ENCODE peak calls at places on chromosomes 16 and 17, in five cellular contexts. One of them, this sample, is unnamed. For H3K4me1, the result is how much of the 10 kb centered on the place peaks cover.

GRCh38 chr16:76222087-76222486 is 55.1 kb upstream of the CNTNAP4 start:
- DNase-seq in pancreas: no peak
- DNase-seq in naive thymus-derived CD4-positive, alpha-beta T cell: no peak
- DNase-seq in cardiac muscle cell: no peak
- DNase-seq in ovary: no peak
- DNase-seq in this sample: no peak

GRCh38 chr17:72445055-72445991 is 324.5 kb downstream of the SOX9 start:
- DNase-seq in cardiac muscle cell: no peak
- DNase-seq in ovary: no peak
- DNase-seq in pancreas: no peak
- DNase-seq in naive thymus-derived CD4-positive, alpha-beta T cell: no peak
- DNase-seq in this sample: no peak

GRCh38 chr17:58974354-58974753 is 132.3 kb downstream of the TRIM37 start:
- DNase-seq in naive thymus-derived CD4-positive, alpha-beta T cell: no peak
- DNase-seq in cardiac muscle cell: no peak
- DNase-seq in pancreas: no peak
- DNase-seq in ovary: no peak
- DNase-seq in this sample: no peak

GRCh38 chr16:46908540-46909372 is 24.6 kb downstream of the GPT2 start:
- DNase-seq in ovary: peak
- DNase-seq in naive thymus-derived CD4-positive, alpha-beta T cell: peak
- DNase-seq in pancreas: no peak
- DNase-seq in cardiac muscle cell: peak
- DNase-seq in this sample: peak

GRCh38 chr17:50939795-50940684 is 73.9 kb upstream of the TOB1 start:
- DNase-seq in cardiac muscle cell: no peak
- DNase-seq in naive thymus-derived CD4-positive, alpha-beta T cell: no peak
- DNase-seq in ovary: peak
- DNase-seq in pancreas: no peak
- DNase-seq in this sample: no peak

GRCh38 chr16:15494231-15494630 is 59.8 kb downstream of the BMERB1 start:
- DNase-seq in ovary: no peak
- DNase-seq in naive thymus-derived CD4-positive, alpha-beta T cell: no peak
- DNase-seq in cardiac muscle cell: no peak
- DNase-seq in pancreas: no peak
- DNase-seq in this sample: no peak

GRCh38 chr16:64238576-64238975 is 883.3 kb downstream of the CDH11 start:
- DNase-seq in ovary: no peak
- DNase-seq in pancreas: no peak
- DNase-seq in naive thymus-derived CD4-positive, alpha-beta T cell: no peak
- DNase-seq in cardiac muscle cell: no peak
- DNase-seq in this sample: no peak

GRCh38 chr17:31394544-31394943 is 3.1 kb downstream of the RAB11FIP4 start:
- DNase-seq in ovary: peak
- DNase-seq in cardiac muscle cell: peak
- DNase-seq in naive thymus-derived CD4-positive, alpha-beta T cell: peak
- DNase-seq in pancreas: peak
- DNase-seq in this sample: peak

GRCh38 chr17:79388556-79389295 is 222.1 kb downstream of the RBFOX3 start:
- DNase-seq in ovary: peak
- DNase-seq in pancreas: peak
- DNase-seq in cardiac muscle cell: peak
- DNase-seq in naive thymus-derived CD4-positive, alpha-beta T cell: no peak
- DNase-seq in this sample: no peak

GRCh38 chr16:69847643-69848042 is 85.5 kb downstream of the WWP2 start:
- DNase-seq in pancreas: no peak
- DNase-seq in ovary: no peak
- DNase-seq in naive thymus-derived CD4-positive, alpha-beta T cell: no peak
- DNase-seq in cardiac muscle cell: no peak
- DNase-seq in this sample: no peak

GRCh38 chr17:79974786-79975497 is 60.7 kb downstream of the TBC1D16 start:
- DNase-seq in naive thymus-derived CD4-positive, alpha-beta T cell: no peak
- DNase-seq in ovary: peak
- DNase-seq in pancreas: peak
- DNase-seq in cardiac muscle cell: no peak
- DNase-seq in this sample: no peak

GRCh38 chr17:19397556-19398041 is 10.6 kb upstream of the MFAP4 start:
- DNase-seq in naive thymus-derived CD4-positive, alpha-beta T cell: no peak
- DNase-seq in cardiac muscle cell: no peak
- DNase-seq in pancreas: no peak
- DNase-seq in ovary: no peak
- DNase-seq in this sample: no peak

GRCh38 chr17:39668141-39668924 is at the start of gene PNMT:
- DNase-seq in ovary: peak
- DNase-seq in naive thymus-derived CD4-positive, alpha-beta T cell: peak
- DNase-seq in pancreas: peak
- DNase-seq in cardiac muscle cell: peak
- DNase-seq in this sample: peak

GRCh38 chr17:77465358-77466041 is 324.7 kb downstream of the SEC14L1 start:
- DNase-seq in ovary: no peak
- DNase-seq in naive thymus-derived CD4-positive, alpha-beta T cell: peak
- DNase-seq in cardiac muscle cell: no peak
- DNase-seq in pancreas: no peak
- DNase-seq in this sample: peak

GRCh38 chr17:44345497-44346026 is 460 bp downstream of the GRN start:
- DNase-seq in pancreas: no peak
- DNase-seq in ovary: no peak
- DNase-seq in naive thymus-derived CD4-positive, alpha-beta T cell: peak
- DNase-seq in cardiac muscle cell: peak
- DNase-seq in this sample: no peak

GRCh38 chr17:998111-998510 is 1.2 kb downstream of the TIMM22 start:
- DNase-seq in ovary: no peak
- DNase-seq in naive thymus-derived CD4-positive, alpha-beta T cell: no peak
- DNase-seq in pancreas: no peak
- DNase-seq in cardiac muscle cell: no peak
- DNase-seq in this sample: no peak

GRCh38 chr17:70621593-70621992 is 452.3 kb downstream of the KCNJ2 start:
- DNase-seq in ovary: no peak
- DNase-seq in cardiac muscle cell: no peak
- DNase-seq in pancreas: no peak
- DNase-seq in naive thymus-derived CD4-positive, alpha-beta T cell: no peak
- DNase-seq in this sample: no peak

GRCh38 chr17:30551666-30552339 is 74.6 kb downstream of the GOSR1 start:
- DNase-seq in cardiac muscle cell: no peak
- DNase-seq in pancreas: no peak
- DNase-seq in naive thymus-derived CD4-positive, alpha-beta T cell: no peak
- DNase-seq in ovary: peak
- DNase-seq in this sample: no peak

GRCh38 chr16:68776821-68777485 is 39.9 kb downstream of the CDH1 start:
- DNase-seq in cardiac muscle cell: no peak
- DNase-seq in pancreas: peak
- DNase-seq in ovary: no peak
- DNase-seq in naive thymus-derived CD4-positive, alpha-beta T cell: no peak
- DNase-seq in this sample: peak

GRCh38 chr16:49529646-49530045 is 156.0 kb downstream of the C16orf78 start:
- DNase-seq in cardiac muscle cell: no peak
- DNase-seq in ovary: no peak
- DNase-seq in naive thymus-derived CD4-positive, alpha-beta T cell: no peak
- DNase-seq in pancreas: no peak
- DNase-seq in this sample: no peak

GRCh38 chr17:74520790-74521480 is 10.3 kb downstream of the CD300LB start:
- DNase-seq in pancreas: no peak
- DNase-seq in ovary: no peak
- DNase-seq in cardiac muscle cell: no peak
- DNase-seq in naive thymus-derived CD4-positive, alpha-beta T cell: no peak
- DNase-seq in this sample: no peak

GRCh38 chr17:18041776-18042175 is 2.6 kb downstream of the GID4 start:
- DNase-seq in cardiac muscle cell: no peak
- DNase-seq in ovary: no peak
- DNase-seq in naive thymus-derived CD4-positive, alpha-beta T cell: no peak
- DNase-seq in pancreas: no peak
- DNase-seq in this sample: no peak

GRCh38 chr17:39755550-39756375 is 18.0 kb downstream of the GRB7 start:
- DNase-seq in naive thymus-derived CD4-positive, alpha-beta T cell: peak
- DNase-seq in pancreas: no peak
- DNase-seq in cardiac muscle cell: no peak
- DNase-seq in ovary: no peak
- DNase-seq in this sample: peak

GRCh38 chr16:65657051-65657450 is 535.2 kb upstream of the CDH11 start:
- DNase-seq in ovary: no peak
- DNase-seq in cardiac muscle cell: no peak
- DNase-seq in naive thymus-derived CD4-positive, alpha-beta T cell: no peak
- DNase-seq in pancreas: no peak
- DNase-seq in this sample: no peak

GRCh38 chr17:21282231-21282630 is 2.3 kb upstream of the MAP2K3 start:
- DNase-seq in ovary: no peak
- DNase-seq in cardiac muscle cell: no peak
- DNase-seq in pancreas: no peak
- DNase-seq in naive thymus-derived CD4-positive, alpha-beta T cell: no peak
- DNase-seq in this sample: no peak

GRCh38 chr17:16942141-16943031 is 29.5 kb downstream of the TNFRSF13B start:
- DNase-seq in pancreas: no peak
- DNase-seq in ovary: no peak
- DNase-seq in cardiac muscle cell: no peak
- DNase-seq in naive thymus-derived CD4-positive, alpha-beta T cell: no peak
- DNase-seq in this sample: peak

GRCh38 chr17:62187681-62188080 is 122.6 kb upstream of the MED13 start:
- DNase-seq in naive thymus-derived CD4-positive, alpha-beta T cell: no peak
- DNase-seq in cardiac muscle cell: no peak
- DNase-seq in ovary: no peak
- DNase-seq in pancreas: peak
- DNase-seq in this sample: no peak

GRCh38 chr17:2624292-2624731 is 30.9 kb downstream of the PAFAH1B1 start:
- DNase-seq in cardiac muscle cell: no peak
- DNase-seq in naive thymus-derived CD4-positive, alpha-beta T cell: no peak
- DNase-seq in pancreas: no peak
- DNase-seq in ovary: no peak
- DNase-seq in this sample: no peak

GRCh38 chr16:2857451-2858244 is at the start of gene PRSS22:
- DNase-seq in pancreas: peak
- DNase-seq in naive thymus-derived CD4-positive, alpha-beta T cell: peak
- DNase-seq in ovary: no peak
- DNase-seq in cardiac muscle cell: no peak
- DNase-seq in this sample: no peak
- H3K27ac ChIP-seq in pancreas: peak
- H3K27ac ChIP-seq in naive thymus-derived CD4-positive, alpha-beta T cell: no peak
- H3K27ac ChIP-seq in ovary: no peak
- H3K27ac ChIP-seq in cardiac muscle cell: no peak
- H3K27ac ChIP-seq in this sample: no peak

GRCh38 chr17:82302991-82303943 is 14.1 kb downstream of the CD7 start:
- DNase-seq in ovary: no peak
- DNase-seq in naive thymus-derived CD4-positive, alpha-beta T cell: peak
- DNase-seq in pancreas: no peak
- DNase-seq in cardiac muscle cell: no peak
- DNase-seq in this sample: peak

GRCh38 chr17:82302498-82302963 is 14.9 kb downstream of the CD7 start:
- DNase-seq in naive thymus-derived CD4-positive, alpha-beta T cell: no peak
- DNase-seq in cardiac muscle cell: no peak
- DNase-seq in ovary: no peak
- DNase-seq in pancreas: no peak
- DNase-seq in this sample: no peak

GRCh38 chr17:82303944-82304808 is 13.2 kb downstream of the CD7 start:
- DNase-seq in pancreas: no peak
- DNase-seq in naive thymus-derived CD4-positive, alpha-beta T cell: no peak
- DNase-seq in cardiac muscle cell: peak
- DNase-seq in ovary: peak
- DNase-seq in this sample: peak

GRCh38 chr17:82304826-82305726 is 12.3 kb downstream of the CD7 start:
- DNase-seq in naive thymus-derived CD4-positive, alpha-beta T cell: no peak
- DNase-seq in ovary: no peak
- DNase-seq in pancreas: no peak
- DNase-seq in cardiac muscle cell: no peak
- DNase-seq in this sample: no peak

DNA sequence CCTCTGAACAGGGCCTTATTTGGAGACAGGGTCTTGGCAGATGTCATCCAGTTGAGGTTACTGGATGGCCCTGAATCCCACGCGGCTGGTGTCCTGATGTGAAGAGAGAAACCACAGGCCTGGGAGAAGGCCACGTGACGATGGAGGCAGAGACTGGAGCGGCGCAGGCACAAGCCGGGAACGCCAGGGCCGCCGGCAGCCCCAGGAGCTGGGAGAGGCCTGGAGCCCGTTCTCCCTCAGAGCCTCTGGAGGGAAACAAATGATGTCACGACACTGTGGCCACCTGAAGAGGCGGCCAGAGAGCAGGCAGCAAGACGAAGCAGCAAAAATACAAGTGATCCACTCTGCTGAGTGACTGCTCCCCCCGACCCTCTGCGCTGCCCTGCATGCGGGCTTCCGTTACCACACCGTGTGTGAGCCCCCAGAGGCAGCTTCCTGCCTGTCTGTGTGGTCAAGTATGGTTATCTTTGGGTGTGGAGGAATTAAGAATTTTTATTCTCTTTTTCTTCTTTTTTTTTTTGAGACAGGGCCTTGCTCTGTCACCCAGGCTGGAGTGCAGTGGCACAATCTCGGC is 11.6 kb downstream of the CD7 start:
- DNase-seq in naive thymus-derived CD4-positive, alpha-beta T cell: no peak
- DNase-seq in cardiac muscle cell: no peak
- DNase-seq in pancreas: no peak
- DNase-seq in ovary: no peak
- DNase-seq in this sample: no peak
- H3K4me1 ChIP-seq in naive thymus-derived CD4-positive, alpha-beta T cell: under half
- H3K4me1 ChIP-seq in cardiac muscle cell: under half
- H3K4me1 ChIP-seq in pancreas: under half
- H3K4me1 ChIP-seq in ovary: under half
- H3K4me1 ChIP-seq in this sample: half or more

GRCh38 chr16:86171329-86171728 is 272.4 kb downstream of the IRF8 start:
- DNase-seq in naive thymus-derived CD4-positive, alpha-beta T cell: no peak
- DNase-seq in pancreas: no peak
- DNase-seq in cardiac muscle cell: peak
- DNase-seq in ovary: no peak
- DNase-seq in this sample: no peak

GRCh38 chr16:86165479-86165878 is 266.5 kb downstream of the IRF8 start:
- DNase-seq in naive thymus-derived CD4-positive, alpha-beta T cell: no peak
- DNase-seq in ovary: no peak
- DNase-seq in pancreas: no peak
- DNase-seq in cardiac muscle cell: no peak
- DNase-seq in this sample: no peak

GRCh38 chr16:86170720-86171119 is 271.8 kb downstream of the IRF8 start:
- DNase-seq in cardiac muscle cell: no peak
- DNase-seq in pancreas: no peak
- DNase-seq in ovary: no peak
- DNase-seq in naive thymus-derived CD4-positive, alpha-beta T cell: no peak
- DNase-seq in this sample: no peak

GRCh38 chr16:86167061-86167460 is 268.1 kb downstream of the IRF8 start:
- DNase-seq in naive thymus-derived CD4-positive, alpha-beta T cell: no peak
- DNase-seq in ovary: no peak
- DNase-seq in pancreas: no peak
- DNase-seq in cardiac muscle cell: no peak
- DNase-seq in this sample: no peak

DNA sequence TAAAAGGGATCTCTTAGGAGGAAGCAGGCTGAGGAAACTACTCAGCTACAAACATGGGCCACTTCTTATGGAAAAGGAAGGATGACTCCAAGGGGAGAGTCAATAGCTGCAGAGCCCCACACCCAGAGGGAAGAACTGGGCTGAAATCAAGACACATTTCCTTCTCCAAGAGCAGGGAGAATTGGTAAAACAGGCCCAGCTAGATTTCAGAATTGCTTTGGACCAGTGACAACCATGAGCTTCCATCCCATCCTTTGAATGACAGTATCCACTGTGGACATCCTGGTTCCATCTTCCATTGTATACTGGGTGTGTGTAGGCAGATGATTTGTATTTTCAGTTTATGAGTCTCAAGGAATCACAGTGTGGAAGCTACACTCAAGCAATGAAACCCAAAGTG is 267.5 kb downstream of the IRF8 start:
- DNase-seq in pancreas: no peak
- DNase-seq in cardiac muscle cell: no peak
- DNase-seq in ovary: no peak
- DNase-seq in naive thymus-derived CD4-positive, alpha-beta T cell: no peak
- DNase-seq in this sample: no peak
- H3K27ac ChIP-seq in pancreas: no peak
- H3K27ac ChIP-seq in cardiac muscle cell: no peak
- H3K27ac ChIP-seq in ovary: no peak
- H3K27ac ChIP-seq in naive thymus-derived CD4-positive, alpha-beta T cell: no peak
- H3K27ac ChIP-seq in this sample: no peak

GRCh38 chr16:21647562-21648164 is 4.7 kb downstream of the IGSF6 start:
- DNase-seq in ovary: no peak
- DNase-seq in cardiac muscle cell: no peak
- DNase-seq in naive thymus-derived CD4-positive, alpha-beta T cell: no peak
- DNase-seq in pancreas: no peak
- DNase-seq in this sample: no peak
- H3K4me1 ChIP-seq in ovary: under half
- H3K4me1 ChIP-seq in cardiac muscle cell: under half
- H3K4me1 ChIP-seq in naive thymus-derived CD4-positive, alpha-beta T cell: half or more
- H3K4me1 ChIP-seq in pancreas: under half
- H3K4me1 ChIP-seq in this sample: half or more